ENCODE peak calls at places on chromosomes 6 and 20, in eight cellular contexts. One of them, this sample, is unnamed.
A peak's percentile ranks its signal among the peaks of the same experiment; 100 is the strongest.

GRCh38 chr6:13649393-13649792 is 34.3 kb downstream of the NOL7 start:
- DNase-seq in stomach: no peak
- DNase-seq in CD8-positive, alpha-beta T cell: no peak
- DNase-seq in HCT116: no peak
- DNase-seq in neural progenitor cell: no peak
- DNase-seq in iPS DF 6.9: no peak
- DNase-seq in heart right ventricle: no peak
- DNase-seq in left ventricle myocardium inferior: no peak
- DNase-seq in this sample: no peak

GRCh38 chr6:34463299-34463698 is 2.6 kb upstream of the PACSIN1 start:
- DNase-seq in stomach: no peak
- DNase-seq in CD8-positive, alpha-beta T cell: no peak
- DNase-seq in HCT116: no peak
- DNase-seq in neural progenitor cell: no peak
- DNase-seq in iPS DF 6.9: no peak
- DNase-seq in heart right ventricle: no peak
- DNase-seq in left ventricle myocardium inferior: no peak
- DNase-seq in this sample: no peak

GRCh38 chr6:114342826-114343781 is at the start of gene HS3ST5:
- DNase-seq in stomach: no peak
- DNase-seq in CD8-positive, alpha-beta T cell: no peak
- DNase-seq in HCT116: peak; percentile 6
- DNase-seq in neural progenitor cell: peak; percentile 89
- DNase-seq in iPS DF 6.9: no peak
- DNase-seq in heart right ventricle: peak; percentile 12
- DNase-seq in left ventricle myocardium inferior: no peak
- DNase-seq in this sample: no peak

GRCh38 chr6:68427630-68428029 is 207.5 kb upstream of the ADGRB3 start:
- DNase-seq in stomach: no peak
- DNase-seq in CD8-positive, alpha-beta T cell: no peak
- DNase-seq in HCT116: no peak
- DNase-seq in neural progenitor cell: no peak
- DNase-seq in iPS DF 6.9: no peak
- DNase-seq in heart right ventricle: no peak
- DNase-seq in left ventricle myocardium inferior: no peak
- DNase-seq in this sample: no peak

GRCh38 chr6:6840831-6841263 is 252.3 kb downstream of the LY86 start:
- DNase-seq in stomach: no peak
- DNase-seq in CD8-positive, alpha-beta T cell: no peak
- DNase-seq in HCT116: no peak
- DNase-seq in neural progenitor cell: no peak
- DNase-seq in iPS DF 6.9: no peak
- DNase-seq in heart right ventricle: no peak
- DNase-seq in left ventricle myocardium inferior: no peak
- DNase-seq in this sample: no peak

GRCh38 chr6:43887906-43888683 is 118.1 kb downstream of the VEGFA start:
- DNase-seq in stomach: peak; percentile 55
- DNase-seq in CD8-positive, alpha-beta T cell: no peak
- DNase-seq in HCT116: no peak
- DNase-seq in neural progenitor cell: no peak
- DNase-seq in iPS DF 6.9: no peak
- DNase-seq in heart right ventricle: no peak
- DNase-seq in left ventricle myocardium inferior: no peak
- DNase-seq in this sample: no peak

GRCh38 chr6:41538556-41539182 is 7.5 kb upstream of the FOXP4 start:
- DNase-seq in stomach: no peak
- DNase-seq in CD8-positive, alpha-beta T cell: no peak
- DNase-seq in HCT116: no peak
- DNase-seq in neural progenitor cell: no peak
- DNase-seq in iPS DF 6.9: no peak
- DNase-seq in heart right ventricle: no peak
- DNase-seq in left ventricle myocardium inferior: no peak
- DNase-seq in this sample: no peak

GRCh38 chr6:20403080-20403765 is 1.5 kb downstream of the E2F3 start:
- DNase-seq in stomach: peak; percentile 84
- DNase-seq in CD8-positive, alpha-beta T cell: peak; percentile 64
- DNase-seq in HCT116: peak; percentile 80
- DNase-seq in neural progenitor cell: peak; percentile 90
- DNase-seq in iPS DF 6.9: no peak
- DNase-seq in heart right ventricle: peak; percentile 90
- DNase-seq in left ventricle myocardium inferior: peak; percentile 90
- DNase-seq in this sample: peak; percentile 96

GRCh38 chr20:63409834-63410435 is 48.8 kb upstream of the CHRNA4 start:
- DNase-seq in stomach: no peak
- DNase-seq in CD8-positive, alpha-beta T cell: no peak
- DNase-seq in HCT116: no peak
- DNase-seq in neural progenitor cell: no peak
- DNase-seq in iPS DF 6.9: no peak
- DNase-seq in heart right ventricle: no peak
- DNase-seq in left ventricle myocardium inferior: no peak
- DNase-seq in this sample: no peak

GRCh38 chr6:89495961-89496535 is 63.1 kb downstream of the ANKRD6 start:
- DNase-seq in stomach: no peak
- DNase-seq in CD8-positive, alpha-beta T cell: no peak
- DNase-seq in HCT116: no peak
- DNase-seq in neural progenitor cell: peak; percentile 67
- DNase-seq in iPS DF 6.9: no peak
- DNase-seq in heart right ventricle: no peak
- DNase-seq in left ventricle myocardium inferior: no peak
- DNase-seq in this sample: no peak

GRCh38 chr6:39887692-39888450 is 46.4 kb downstream of the MOCS1 start:
- DNase-seq in stomach: peak; percentile 65
- DNase-seq in CD8-positive, alpha-beta T cell: no peak
- DNase-seq in HCT116: no peak
- DNase-seq in neural progenitor cell: peak; percentile 18
- DNase-seq in iPS DF 6.9: no peak
- DNase-seq in heart right ventricle: peak; percentile 83
- DNase-seq in left ventricle myocardium inferior: peak; percentile 79
- DNase-seq in this sample: no peak

GRCh38 chr6:122730775-122731386 is 48.6 kb upstream of the FABP7 start:
- DNase-seq in stomach: no peak
- DNase-seq in CD8-positive, alpha-beta T cell: no peak
- DNase-seq in HCT116: no peak
- DNase-seq in neural progenitor cell: peak; percentile 55
- DNase-seq in iPS DF 6.9: no peak
- DNase-seq in heart right ventricle: no peak
- DNase-seq in left ventricle myocardium inferior: no peak
- DNase-seq in this sample: peak; percentile 20

GRCh38 chr20:56422824-56423189 is 10.7 kb downstream of the CASS4 start:
- DNase-seq in stomach: no peak
- DNase-seq in CD8-positive, alpha-beta T cell: no peak
- DNase-seq in HCT116: no peak
- DNase-seq in neural progenitor cell: no peak
- DNase-seq in iPS DF 6.9: no peak
- DNase-seq in heart right ventricle: no peak
- DNase-seq in left ventricle myocardium inferior: no peak
- DNase-seq in this sample: no peak

GRCh38 chr6:1701668-1702353 is 92.1 kb downstream of the FOXC1 start:
- DNase-seq in stomach: no peak
- DNase-seq in CD8-positive, alpha-beta T cell: no peak
- DNase-seq in HCT116: no peak
- DNase-seq in neural progenitor cell: peak; percentile 44
- DNase-seq in iPS DF 6.9: no peak
- DNase-seq in heart right ventricle: peak; percentile 31
- DNase-seq in left ventricle myocardium inferior: no peak
- DNase-seq in this sample: no peak

GRCh38 chr6:154548130-154548830 is 37.8 kb upstream of the CNKSR3 start:
- DNase-seq in stomach: peak; percentile 49
- DNase-seq in CD8-positive, alpha-beta T cell: no peak
- DNase-seq in HCT116: no peak
- DNase-seq in neural progenitor cell: no peak
- DNase-seq in iPS DF 6.9: no peak
- DNase-seq in heart right ventricle: peak; percentile 25
- DNase-seq in left ventricle myocardium inferior: peak; percentile 20
- DNase-seq in this sample: no peak

GRCh38 chr6:81241717-81242116 is 510.8 kb downstream of the TENT5A start:
- DNase-seq in stomach: no peak
- DNase-seq in CD8-positive, alpha-beta T cell: no peak
- DNase-seq in HCT116: peak; percentile 27
- DNase-seq in neural progenitor cell: peak; percentile 43
- DNase-seq in iPS DF 6.9: no peak
- DNase-seq in heart right ventricle: no peak
- DNase-seq in left ventricle myocardium inferior: no peak
- DNase-seq in this sample: no peak

GRCh38 chr6:26269406-26270120 is 95.4 kb upstream of the BTN3A2 start:
- DNase-seq in stomach: no peak
- DNase-seq in CD8-positive, alpha-beta T cell: no peak
- DNase-seq in HCT116: no peak
- DNase-seq in neural progenitor cell: no peak
- DNase-seq in iPS DF 6.9: no peak
- DNase-seq in heart right ventricle: no peak
- DNase-seq in left ventricle myocardium inferior: no peak
- DNase-seq in this sample: no peak

GRCh38 chr20:62515280-62515679 is 39.5 kb upstream of the GATA5 start:
- DNase-seq in stomach: no peak
- DNase-seq in CD8-positive, alpha-beta T cell: no peak
- DNase-seq in HCT116: no peak
- DNase-seq in neural progenitor cell: no peak
- DNase-seq in iPS DF 6.9: no peak
- DNase-seq in heart right ventricle: no peak
- DNase-seq in left ventricle myocardium inferior: no peak
- DNase-seq in this sample: no peak

GRCh38 chr6:111484655-111484974 is 1.6 kb upstream of the REV3L start:
- DNase-seq in stomach: no peak
- DNase-seq in CD8-positive, alpha-beta T cell: no peak
- DNase-seq in HCT116: no peak
- DNase-seq in neural progenitor cell: no peak
- DNase-seq in iPS DF 6.9: no peak
- DNase-seq in heart right ventricle: no peak
- DNase-seq in left ventricle myocardium inferior: no peak
- DNase-seq in this sample: no peak

GRCh38 chr20:62887860-62888239 is 26.2 kb upstream of the TCFL5 start:
- DNase-seq in stomach: no peak
- DNase-seq in CD8-positive, alpha-beta T cell: no peak
- DNase-seq in HCT116: no peak
- DNase-seq in neural progenitor cell: no peak
- DNase-seq in iPS DF 6.9: no peak
- DNase-seq in heart right ventricle: no peak
- DNase-seq in left ventricle myocardium inferior: no peak
- DNase-seq in this sample: no peak

GRCh38 chr6:137851669-137852068 is 15.4 kb upstream of the TNFAIP3 start:
- DNase-seq in stomach: no peak
- DNase-seq in CD8-positive, alpha-beta T cell: no peak
- DNase-seq in HCT116: no peak
- DNase-seq in neural progenitor cell: no peak
- DNase-seq in iPS DF 6.9: no peak
- DNase-seq in heart right ventricle: no peak
- DNase-seq in left ventricle myocardium inferior: no peak
- DNase-seq in this sample: no peak

GRCh38 chr6:52555531-52556228 is 21.2 kb downstream of the TRAM2 start:
- DNase-seq in stomach: no peak
- DNase-seq in CD8-positive, alpha-beta T cell: no peak
- DNase-seq in HCT116: no peak
- DNase-seq in neural progenitor cell: no peak
- DNase-seq in iPS DF 6.9: no peak
- DNase-seq in heart right ventricle: no peak
- DNase-seq in left ventricle myocardium inferior: no peak
- DNase-seq in this sample: no peak
- H3K4me1 ChIP-seq in stomach: peaks cover 28% of the 10 kb centered on the region
- H3K4me1 ChIP-seq in CD8-positive, alpha-beta T cell: no peaks in the 10 kb centered on the region
- H3K4me1 ChIP-seq in HCT116: peaks cover 14% of the 10 kb centered on the region
- H3K4me1 ChIP-seq in neural progenitor cell: peaks cover 50% of the 10 kb centered on the region
- H3K4me1 ChIP-seq in iPS DF 6.9: peaks cover 14% of the 10 kb centered on the region
- H3K4me1 ChIP-seq in heart right ventricle: peaks cover 51% of the 10 kb centered on the region
- H3K4me1 ChIP-seq in left ventricle myocardium inferior: peaks cover 59% of the 10 kb centered on the region
- H3K4me1 ChIP-seq in this sample: no peaks in the 10 kb centered on the region

GRCh38 chr6:142846883-142847287 is 98.1 kb downstream of the HIVEP2 start:
- DNase-seq in stomach: no peak
- DNase-seq in CD8-positive, alpha-beta T cell: no peak
- DNase-seq in HCT116: no peak
- DNase-seq in neural progenitor cell: no peak
- DNase-seq in iPS DF 6.9: no peak
- DNase-seq in heart right ventricle: peak; percentile 58
- DNase-seq in left ventricle myocardium inferior: no peak
- DNase-seq in this sample: no peak
- H3K4me1 ChIP-seq in stomach: peaks cover 23% of the 10 kb centered on the region
- H3K4me1 ChIP-seq in CD8-positive, alpha-beta T cell: peaks cover 83% of the 10 kb centered on the region
- H3K4me1 ChIP-seq in HCT116: peaks cover 23% of the 10 kb centered on the region
- H3K4me1 ChIP-seq in neural progenitor cell: peaks cover 29% of the 10 kb centered on the region
- H3K4me1 ChIP-seq in iPS DF 6.9: peaks cover 10% of the 10 kb centered on the region
- H3K4me1 ChIP-seq in heart right ventricle: peaks cover 100% of the 10 kb centered on the region
- H3K4me1 ChIP-seq in left ventricle myocardium inferior: peaks cover 89% of the 10 kb centered on the region
- H3K4me1 ChIP-seq in this sample: peaks cover 100% of the 10 kb centered on the region

DNA sequence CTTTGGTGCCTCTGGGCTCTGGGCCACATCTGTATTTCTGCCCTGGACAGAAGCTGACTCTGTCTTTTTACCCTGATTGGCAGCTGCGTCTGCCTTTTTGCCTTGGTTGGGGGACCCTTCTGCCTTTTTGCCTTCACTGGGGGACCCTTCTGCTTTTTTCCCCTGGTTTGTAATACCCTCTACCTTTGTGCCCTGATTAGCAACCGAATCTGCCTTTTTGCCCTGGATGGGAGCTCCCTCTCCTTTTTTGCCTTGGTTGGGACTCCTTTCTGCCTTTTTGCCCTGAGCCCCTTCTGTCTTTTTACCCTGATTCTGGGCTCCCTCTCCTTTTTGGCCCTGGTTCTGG is 23.4 kb downstream of the RRBP1 start:
- DNase-seq in stomach: no peak
- DNase-seq in CD8-positive, alpha-beta T cell: no peak
- DNase-seq in HCT116: no peak
- DNase-seq in neural progenitor cell: no peak
- DNase-seq in iPS DF 6.9: no peak
- DNase-seq in heart right ventricle: no peak
- DNase-seq in left ventricle myocardium inferior: no peak
- DNase-seq in this sample: no peak
- H3K4me1 ChIP-seq in stomach: peaks cover 22% of the 10 kb centered on the region
- H3K4me1 ChIP-seq in CD8-positive, alpha-beta T cell: no peaks in the 10 kb centered on the region
- H3K4me1 ChIP-seq in HCT116: no peaks in the 10 kb centered on the region
- H3K4me1 ChIP-seq in neural progenitor cell: peaks cover 7% of the 10 kb centered on the region
- H3K4me1 ChIP-seq in iPS DF 6.9: peaks cover 5% of the 10 kb centered on the region
- H3K4me1 ChIP-seq in heart right ventricle: peaks cover 36% of the 10 kb centered on the region
- H3K4me1 ChIP-seq in left ventricle myocardium inferior: peaks cover 65% of the 10 kb centered on the region
- H3K4me1 ChIP-seq in this sample: no peaks in the 10 kb centered on the region

DNA sequence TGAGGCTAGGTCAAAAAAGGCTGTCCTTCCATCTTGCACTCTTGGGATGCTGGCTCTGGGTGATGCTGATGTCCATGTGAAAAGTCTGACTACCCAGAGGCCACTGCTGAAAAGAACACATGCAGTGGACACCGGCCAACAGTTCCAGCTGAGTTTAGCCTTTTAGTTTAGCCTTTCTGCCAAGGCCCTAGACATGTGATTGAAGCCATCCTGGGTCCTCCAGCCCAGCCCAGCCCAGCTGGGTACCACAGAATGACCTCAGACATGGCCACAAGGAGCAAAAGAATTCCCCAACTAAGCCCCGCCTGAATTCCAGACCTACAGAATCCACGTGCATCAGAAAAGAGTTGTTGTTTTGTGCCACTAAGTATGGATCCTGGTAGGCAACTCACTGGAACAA is 17.4 kb downstream of the PIGT start:
- DNase-seq in stomach: no peak
- DNase-seq in CD8-positive, alpha-beta T cell: no peak
- DNase-seq in HCT116: no peak
- DNase-seq in neural progenitor cell: no peak
- DNase-seq in iPS DF 6.9: no peak
- DNase-seq in heart right ventricle: peak; percentile 84
- DNase-seq in left ventricle myocardium inferior: peak; percentile 81
- DNase-seq in this sample: no peak
- H3K4me1 ChIP-seq in stomach: no peaks in the 10 kb centered on the region
- H3K4me1 ChIP-seq in CD8-positive, alpha-beta T cell: peaks cover 15% of the 10 kb centered on the region
- H3K4me1 ChIP-seq in HCT116: no peaks in the 10 kb centered on the region
- H3K4me1 ChIP-seq in neural progenitor cell: no peaks in the 10 kb centered on the region
- H3K4me1 ChIP-seq in iPS DF 6.9: no peaks in the 10 kb centered on the region
- H3K4me1 ChIP-seq in heart right ventricle: peaks cover 15% of the 10 kb centered on the region
- H3K4me1 ChIP-seq in left ventricle myocardium inferior: peaks cover 19% of the 10 kb centered on the region
- H3K4me1 ChIP-seq in this sample: peaks cover 9% of the 10 kb centered on the region

GRCh38 chr6:25054469-25054868 is 118.7 kb upstream of the RIPOR2 start:
- DNase-seq in stomach: no peak
- DNase-seq in CD8-positive, alpha-beta T cell: no peak
- DNase-seq in HCT116: no peak
- DNase-seq in neural progenitor cell: no peak
- DNase-seq in iPS DF 6.9: no peak
- DNase-seq in heart right ventricle: no peak
- DNase-seq in left ventricle myocardium inferior: no peak
- DNase-seq in this sample: no peak
- H3K4me1 ChIP-seq in stomach: peaks cover 20% of the 10 kb centered on the region
- H3K4me1 ChIP-seq in CD8-positive, alpha-beta T cell: peaks cover 41% of the 10 kb centered on the region
- H3K4me1 ChIP-seq in HCT116: no peaks in the 10 kb centered on the region
- H3K4me1 ChIP-seq in neural progenitor cell: peaks cover 6% of the 10 kb centered on the region
- H3K4me1 ChIP-seq in iPS DF 6.9: no peaks in the 10 kb centered on the region
- H3K4me1 ChIP-seq in heart right ventricle: peaks cover 73% of the 10 kb centered on the region
- H3K4me1 ChIP-seq in left ventricle myocardium inferior: no peaks in the 10 kb centered on the region
- H3K4me1 ChIP-seq in this sample: peaks cover 76% of the 10 kb centered on the region

This sample was measured in CD4-positive, CD25-positive, alpha-beta regulatory T cell.